ENCODE peak calls at places on chromosomes 13 and 19, in seven cellular contexts. E is PC-3; V is Right ventricle myocardium superior; F is T47D; N is kidney epithelial cell; H is stimulated activated CD4-positive, alpha-beta T cell treated with anti-CD3 and anti-CD28 coated beads, Interleukin-1b, Interleukin-23, amount 100 ng/mL, for 1 hour; W is psoas muscle. I is an unnamed sample.

GRCh38 chr13:31038834-31039552 is 106.5 kb downstream of the TEX26 start:
- DNase-seq in F (no peak), V (no peak), E (peak), H (no peak), N (peak), W (no peak), I (no peak)

GRCh38 chr19:23002690-23003422 is at the start of gene ZNF728:
- DNase-seq in F (no peak), V (peak), E (no peak), N (no peak), W (peak), H (no peak), I (no peak)

GRCh38 chr13:48532146-48532472 is 771 bp downstream of the RCBTB2 start:
- DNase-seq in F (peak), V (no peak), N (no peak), H (no peak), W (no peak), E (peak), I (no peak)

GRCh38 chr19:46489445-46490272 is 6.0 kb downstream of the PNMA8B start:
- DNase-seq in V (peak), F (no peak), E (no peak), N (no peak), W (peak), H (no peak), I (no peak)

GRCh38 chr19:33446156-33446917 is 72.8 kb downstream of the CEBPG start:
- DNase-seq in W (no peak), V (peak), E (no peak), H (no peak), F (no peak), N (no peak), I (no peak)

GRCh38 chr19:42216653-42217521 is 590 bp downstream of the DEDD2 start:
- DNase-seq in V (peak), H (no peak), W (peak), F (peak), N (no peak), E (peak), I (no peak)

GRCh38 chr13:48398450-48399095 is 14.3 kb downstream of the LPAR6 start:
- DNase-seq in H (no peak), E (no peak), N (no peak), W (no peak), F (no peak), V (no peak), I (no peak)

GRCh38 chr13:30107126-30107525 is 200.2 kb downstream of the KATNAL1 start:
- DNase-seq in W (no peak), H (no peak), V (no peak), F (no peak), N (no peak), E (no peak), I (no peak)

GRCh38 chr13:43204591-43204990 is 181.2 kb downstream of the DNAJC15 start:
- DNase-seq in E (peak), H (no peak), N (no peak), W (no peak), F (no peak), V (no peak), I (no peak)

GRCh38 chr19:51047031-51047335 is 12.2 kb upstream of the KLK12 start:
- DNase-seq in V (no peak), W (no peak), F (no peak), E (no peak), N (no peak), H (no peak), I (no peak)

GRCh38 chr13:113879017-113879416 is 15.1 kb upstream of the GAS6 start:
- DNase-seq in V (no peak), N (no peak), E (no peak), H (no peak), F (no peak), W (no peak), I (no peak)

GRCh38 chr19:2246014-2246620 is 3.0 kb upstream of the AMH start:
- DNase-seq in E (no peak), V (no peak), N (no peak), W (no peak), H (no peak), F (no peak), I (no peak)

GRCh38 chr13:33286143-33286542 is 588 bp upstream of the STARD13 start:
- DNase-seq in E (no peak), V (no peak), F (no peak), N (no peak), H (no peak), W (no peak), I (no peak)

GRCh38 chr13:114020750-114021463 is 47.0 kb upstream of the C13orf46 start:
- DNase-seq in V (no peak), E (no peak), N (no peak), H (no peak), W (peak), F (no peak), I (no peak)

GRCh38 chr13:41315466-41316047 is 4.5 kb downstream of the NAA16 start:
- DNase-seq in E (no peak), V (no peak), H (no peak), W (no peak), F (no peak), N (no peak), I (no peak)

GRCh38 chr19:4754248-4754647 is 30.6 kb upstream of the DPP9 start:
- DNase-seq in E (no peak), V (no peak), F (no peak), H (no peak), N (no peak), W (no peak), I (no peak)

GRCh38 chr13:43977911-43978310 is 98.2 kb downstream of the LACC1 start:
- DNase-seq in N (no peak), H (no peak), E (no peak), W (no peak), F (no peak), V (no peak), I (no peak)

GRCh38 chr13:39784347-39784746 is 128.9 kb downstream of the COG6 start:
- DNase-seq in H (no peak), N (no peak), V (no peak), W (no peak), F (no peak), E (no peak), I (no peak)

GRCh38 chr13:99354371-99354951 is 47.3 kb upstream of the GPR183 start:
- DNase-seq in F (peak), V (no peak), W (no peak), H (no peak), E (peak), N (no peak), I (no peak)

GRCh38 chr13:90238433-90238832 is 1109.1 kb upstream of the MIR17HG start:
- DNase-seq in F (peak), W (no peak), V (no peak), E (peak), N (no peak), H (no peak), I (no peak)

GRCh38 chr13:112893570-112894422 is 75.2 kb upstream of the MCF2L start:
- DNase-seq in V (peak), F (peak), H (no peak), N (peak), W (no peak), E (peak), I (peak)

GRCh38 chr19:38013913-38014575 is 107.0 kb downstream of the SIPA1L3 start:
- DNase-seq in F (no peak), W (no peak), V (no peak), N (peak), H (no peak), E (no peak), I (no peak)

GRCh38 chr13:85497652-85498051 is 301.6 kb downstream of the SLITRK6 start:
- DNase-seq in W (no peak), F (peak), E (peak), H (no peak), V (no peak), N (peak), I (no peak)

GRCh38 chr13:108961542-108962125 is 332.2 kb downstream of the MYO16 start:
- DNase-seq in W (no peak), E (peak), F (peak), V (no peak), H (no peak), N (peak), I (no peak)

GRCh38 chr13:110914293-110915056 is 394 bp downstream of the ANKRD10 start:
- DNase-seq in W (peak), H (peak), E (peak), V (peak), F (no peak), N (no peak), I (peak)

GRCh38 chr13:45492538-45492937 is 27.8 kb downstream of the COG3 start:
- DNase-seq in F (no peak), H (no peak), V (no peak), N (no peak), E (no peak), W (no peak), I (no peak)

GRCh38 chr19:44883962-44884361 is 7.1 kb upstream of the TOMM40 start:
- DNase-seq in W (no peak), E (no peak), V (no peak), N (no peak), H (no peak), F (peak), I (no peak)

GRCh38 chr19:45187421-45188100 is 9.0 kb downstream of the BLOC1S3 start:
- DNase-seq in V (no peak), N (no peak), W (no peak), F (peak), H (no peak), E (peak), I (no peak)

GRCh38 chr13:31742102-31742695 is 2.9 kb downstream of the RXFP2 start:
- DNase-seq in N (no peak), W (peak), H (peak), E (peak), V (peak), F (peak), I (no peak)

GRCh38 chr19:40089462-40089861 is 1.3 kb downstream of the ZNF780A start:
- DNase-seq in F (no peak), H (no peak), W (no peak), V (no peak), N (no peak), E (no peak), I (no peak)

GRCh38 chr13:91406619-91407018 is 8.2 kb downstream of the GPC5 start:
- DNase-seq in N (no peak), H (no peak), V (no peak), W (no peak), F (peak), E (peak), I (no peak)

GRCh38 chr13:98285852-98286594 is 109.0 kb upstream of the RNF113B start:
- DNase-seq in W (no peak), F (no peak), N (no peak), V (no peak), H (no peak), E (no peak), I (no peak)

GRCh38 chr13:102041544-102041943 is 360.3 kb downstream of the FGF14 start:
- DNase-seq in H (no peak), E (no peak), N (no peak), W (no peak), F (no peak), V (no peak), I (no peak)